ENCODE peak calls at places on chromosome 6, in six cellular contexts. Y, W, X, I, H and V are unnamed samples.
A peak's percentile ranks its signal among the peaks of the same experiment; 100 is the strongest.

GRCh38 chr6:125469915-125470314 is 168.1 kb upstream of the HDDC2 start:
- DNase-seq in H (no peak), X (no peak), Y (no peak), W (no peak), I (no peak), V (no peak)

GRCh38 chr6:30720738-30721197 is 616 bp downstream of the TUBB start:
- DNase-seq in I (no peak), H (no peak), Y (peak; percentile 84), X (peak; percentile 75), W (peak; percentile 61), V (no peak)

GRCh38 chr6:133218831-133219230 is 22.3 kb upstream of the EYA4 start:
- DNase-seq in H (no peak), X (no peak), Y (no peak), W (no peak), I (no peak), V (no peak)

GRCh38 chr6:45617441-45617840 is 239.7 kb upstream of the SUPT3H start:
- DNase-seq in W (no peak), Y (no peak), I (no peak), X (no peak), H (no peak), V (no peak)

GRCh38 chr6:142885182-142885867 is 59.7 kb downstream of the HIVEP2 start:
- DNase-seq in Y (no peak), X (peak; percentile 71), H (no peak), W (no peak), I (no peak), V (peak; percentile 54)

GRCh38 chr6:43096451-43097097 is 20.5 kb downstream of the PTK7 start:
- DNase-seq in X (peak; percentile 82), W (no peak), I (no peak), H (no peak), Y (no peak), V (no peak)

GRCh38 chr6:96816182-96816888 is 20.9 kb downstream of the GPR63 start:
- DNase-seq in W (no peak), X (no peak), Y (no peak), H (no peak), I (no peak), V (no peak)

GRCh38 chr6:106256201-106256968 is 69.2 kb downstream of the ATG5 start:
- DNase-seq in I (no peak), W (no peak), H (no peak), X (no peak), Y (no peak), V (no peak)

GRCh38 chr6:99458319-99458718 is 33.2 kb upstream of the PNISR start:
- DNase-seq in X (peak; percentile 23), Y (no peak), I (no peak), W (no peak), H (no peak), V (no peak)

GRCh38 chr6:3913077-3913957 is 64.1 kb downstream of the FAM50B start:
- DNase-seq in X (peak; percentile 61), H (no peak), I (no peak), Y (no peak), W (no peak), V (no peak)

GRCh38 chr6:166274739-166275370 is 33.3 kb downstream of the PRR18 start:
- DNase-seq in H (no peak), W (no peak), I (no peak), Y (no peak), X (no peak), V (no peak)

GRCh38 chr6:13676551-13677156 is 35.0 kb downstream of the RANBP9 start:
- DNase-seq in X (no peak), Y (no peak), I (no peak), H (no peak), W (no peak), V (no peak)

GRCh38 chr6:13452346-13453171 is 34.8 kb downstream of the GFOD1 start:
- DNase-seq in W (no peak), Y (no peak), I (no peak), H (no peak), X (no peak), V (no peak)

GRCh38 chr6:17583811-17584210 is 16.3 kb upstream of the FAM8A1 start:
- DNase-seq in Y (no peak), X (no peak), H (no peak), I (no peak), W (no peak), V (no peak)

GRCh38 chr6:170424634-170425126 is 118.1 kb downstream of the FAM120B start:
- DNase-seq in Y (no peak), W (no peak), H (no peak), I (no peak), X (no peak), V (no peak)

GRCh38 chr6:12605888-12606345 is 110.7 kb upstream of the PHACTR1 start:
- DNase-seq in I (no peak), Y (no peak), W (peak; percentile 9), H (peak; percentile 3), X (peak; percentile 60), V (no peak)

GRCh38 chr6:90759662-90760061 is 172.8 kb upstream of the MAP3K7 start:
- DNase-seq in Y (no peak), I (no peak), W (no peak), X (no peak), H (no peak), V (no peak)

GRCh38 chr6:16698163-16698533 is 63.1 kb downstream of the ATXN1 start:
- DNase-seq in Y (no peak), X (no peak), H (no peak), I (no peak), W (no peak), V (no peak)

GRCh38 chr6:106556368-106556960 is 72.8 kb downstream of the RTN4IP1 start:
- DNase-seq in W (no peak), H (no peak), X (no peak), Y (no peak), I (no peak), V (no peak)